ENCODE peak calls at places on chromosomes 5 and 9, in six cellular contexts. C is iPS-NIHi11, Z is spleen, G is fibroblast of pulmonary artery, J is colonic mucosa, Y is fibroblast of lung. U is an unnamed sample.
A peak's percentile ranks its signal among the peaks of the same experiment; 100 is the strongest.

GRCh38 chr9:94900222-94901018 is 173.9 kb downstream of the AOPEP start:
- DNase-seq in C (no peak), Z (no peak), G (peak; percentile 98), J (no peak), Y (peak; percentile 97), U (peak; percentile 95)

GRCh38 chr5:111829701-111830100 is 72.7 kb upstream of the NREP start:
- DNase-seq in C (no peak), Z (no peak), G (peak; percentile 77), J (no peak), Y (peak; percentile 96), U (peak; percentile 72)

GRCh38 chr5:132020568-132021339 is 9.3 kb upstream of the ACSL6 start:
- DNase-seq in C (no peak), Z (peak; percentile 58), G (no peak), J (peak; percentile 12), Y (no peak), U (no peak)

GRCh38 chr9:36964791-36965190 is 69.3 kb downstream of the PAX5 start:
- DNase-seq in C (no peak), Z (no peak), G (no peak), J (no peak), Y (no peak), U (no peak)

GRCh38 chr5:174356536-174356935 is 311.0 kb downstream of the NSG2 start:
- DNase-seq in C (no peak), Z (no peak), G (no peak), J (no peak), Y (no peak), U (no peak)

GRCh38 chr9:6105738-6106137 is 90.3 kb upstream of the RANBP6 start:
- DNase-seq in C (no peak), Z (no peak), G (no peak), J (no peak), Y (no peak), U (no peak)

GRCh38 chr9:31606678-31607077 is 777.8 kb upstream of the ACO1 start:
- DNase-seq in C (no peak), Z (no peak), G (no peak), J (no peak), Y (no peak), U (no peak)

GRCh38 chr5:173789031-173789920 is 98.9 kb upstream of the CPEB4 start:
- DNase-seq in C (no peak), Z (no peak), G (peak; percentile 56), J (no peak), Y (peak; percentile 92), U (peak; percentile 76)